ENCODE peak calls at places on chromosomes 6 and 20, in ten cellular contexts. L, T, U, E, M, P, D, O, N and V are unnamed samples.
A peak's percentile ranks its signal among the peaks of the same experiment; 100 is the strongest.

GRCh38 chr6:12576389-12576788 is 140.2 kb upstream of the PHACTR1 start:
- DNase-seq in E (no peak), T (no peak), O (no peak), U (no peak), M (no peak), N (peak; percentile 58), L (peak; percentile 50), D (peak; percentile 66), P (peak; percentile 48), V (no peak)

GRCh38 chr20:24166127-24166389 is 177.5 kb upstream of the GGTLC1 start:
- DNase-seq in O (no peak), D (no peak), P (no peak), U (no peak), T (no peak), N (no peak), L (no peak), E (no peak), M (no peak), V (no peak)

GRCh38 chr6:80594461-80594860 is 488.0 kb downstream of the BCKDHB start:
- DNase-seq in E (no peak), L (no peak), O (no peak), T (no peak), U (no peak), N (no peak), P (no peak), M (no peak), D (peak; percentile 23), V (no peak)

GRCh38 chr20:33984320-33984719 is 9.4 kb upstream of the RALY start:
- DNase-seq in E (no peak), P (no peak), U (no peak), L (no peak), T (no peak), N (no peak), O (no peak), D (no peak), M (no peak), V (no peak)

GRCh38 chr20:45833030-45833882 is at the start of gene SNX21:
- DNase-seq in T (peak; percentile 70), D (peak; percentile 80), O (peak; percentile 94), M (peak; percentile 54), N (peak; percentile 96), E (peak; percentile 89), L (peak; percentile 76), P (peak; percentile 97), U (peak; percentile 17), V (peak; percentile 89)

GRCh38 chr6:105317607-105318533 is 85.0 kb downstream of the PREP start:
- DNase-seq in P (peak; percentile 33), M (no peak), T (no peak), O (no peak), U (no peak), L (no peak), D (no peak), N (peak; percentile 10), E (no peak), V (no peak)

GRCh38 chr6:63486196-63486595 is 86.1 kb upstream of the LOC128125822 start:
- DNase-seq in M (no peak), P (no peak), L (no peak), T (no peak), O (no peak), D (no peak), U (no peak), E (no peak), N (no peak), V (no peak)

GRCh38 chr20:1965520-1966278 is 28.2 kb downstream of the PDYN start:
- DNase-seq in T (peak; percentile 83), O (peak; percentile 94), D (peak; percentile 37), E (peak; percentile 73), U (peak; percentile 49), L (no peak), P (peak; percentile 69), N (peak; percentile 72), M (peak; percentile 75), V (peak; percentile 75)

GRCh38 chr6:13194852-13195251 is 133.5 kb downstream of the TBC1D7 start:
- DNase-seq in N (peak; percentile 81), T (no peak), D (peak; percentile 14), M (peak; percentile 12), U (no peak), O (no peak), E (no peak), P (peak; percentile 81), L (no peak), V (peak; percentile 24)

GRCh38 chr20:51382986-51383821 is 159.3 kb downstream of the NFATC2 start:
- DNase-seq in O (peak; percentile 47), E (no peak), M (no peak), T (no peak), U (no peak), L (no peak), P (no peak), N (no peak), D (no peak), V (no peak)
- H3K4me3 ChIP-seq in O (no peak overlapping the region), E (no peak overlapping the region), M (no peak overlapping the region), T (no peak overlapping the region), U (no peak overlapping the region), L (no peak overlapping the region), P (no peak overlapping the region), N (no peak overlapping the region), D (no peak overlapping the region), V (no peak overlapping the region)

GRCh38 chr6:42104095-42104806 is 38.2 kb downstream of the C6orf132 start:
- DNase-seq in M (peak; percentile 77), D (no peak), E (peak; percentile 75), T (no peak), L (no peak), O (peak; percentile 82), P (peak; percentile 85), N (peak; percentile 66), U (peak; percentile 57), V (peak; percentile 77)
- H3K4me3 ChIP-seq in M (peak overlapping the region; percentile 53), D (no peak overlapping the region), E (peak overlapping the region; percentile 67), T (peak overlapping the region; percentile 35), L (no peak overlapping the region), O (no peak overlapping the region), P (peak overlapping the region; percentile 36), N (peak overlapping the region; percentile 10), U (peak overlapping the region; percentile 66), V (peak overlapping the region; percentile 54)

DNA sequence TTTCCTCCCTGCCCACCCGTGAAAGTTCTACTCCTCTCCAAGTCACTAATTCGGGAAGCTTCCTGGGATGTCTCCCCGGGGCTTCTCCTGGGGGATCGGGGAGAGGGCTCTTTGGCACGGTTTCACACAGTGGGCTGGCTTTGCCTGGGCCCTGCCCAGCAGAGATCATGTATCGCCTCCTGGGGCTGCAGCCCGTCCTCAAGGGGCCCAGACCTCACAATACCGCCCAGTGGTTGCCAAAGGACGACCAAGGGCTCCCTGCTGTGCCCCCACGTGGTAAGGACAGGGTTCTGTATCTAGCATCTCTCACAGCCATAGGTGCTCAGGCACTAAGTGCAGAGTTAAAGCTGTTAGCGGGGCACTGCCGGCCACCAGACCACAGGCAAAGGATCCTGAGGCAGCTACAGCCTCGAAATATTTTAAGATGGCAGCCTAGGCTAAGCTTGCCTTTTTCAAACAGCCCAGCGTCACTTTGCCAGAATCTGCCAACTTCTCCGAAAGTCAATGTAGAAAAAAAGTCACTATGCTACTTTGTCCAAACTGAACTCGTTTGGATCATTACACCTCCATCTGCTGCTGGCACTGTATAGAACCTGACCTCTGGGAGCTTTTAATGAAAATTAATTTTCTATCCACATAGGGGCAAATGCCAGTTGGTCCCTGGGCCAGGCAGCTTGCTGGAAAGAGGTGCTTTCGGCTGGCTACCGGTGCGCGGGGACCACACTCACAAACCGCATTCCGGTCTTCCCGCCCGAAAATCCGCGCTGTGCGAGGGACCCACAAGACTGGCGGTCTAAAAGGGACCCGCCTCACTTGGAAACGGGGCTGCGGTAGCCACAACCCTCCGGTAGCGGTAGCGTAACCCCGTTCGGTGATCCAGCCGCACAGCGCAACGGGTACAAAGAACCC is 1.3 kb upstream of the NNAT start:
- DNase-seq in E (no peak), D (no peak), U (no peak), N (no peak), L (no peak), T (no peak), M (no peak), P (no peak), O (no peak), V (peak; percentile 24)
- H3K4me3 ChIP-seq in E (peak overlapping the region; percentile 37), D (no peak overlapping the region), U (no peak overlapping the region), N (no peak overlapping the region), L (no peak overlapping the region), T (peak overlapping the region; percentile 44), M (no peak overlapping the region), P (no peak overlapping the region), O (no peak overlapping the region), V (no peak overlapping the region)

GRCh38 chr6:152071318-152071717 is 263.8 kb downstream of the ESR1 start:
- DNase-seq in O (no peak), P (no peak), M (no peak), E (no peak), D (no peak), L (no peak), T (no peak), N (no peak), U (no peak), V (no peak)
- H3K4me3 ChIP-seq in O (no peak overlapping the region), P (no peak overlapping the region), M (no peak overlapping the region), E (no peak overlapping the region), D (no peak overlapping the region), L (no peak overlapping the region), T (no peak overlapping the region), N (no peak overlapping the region), U (no peak overlapping the region), V (no peak overlapping the region)